ENCODE peak calls at places on chromosomes 6 and 20, in five cellular contexts. B, G, C, N and Y are unnamed samples.
A peak's percentile ranks its signal among the peaks of the same experiment; 100 is the strongest.

GRCh38 chr6:79463721-79464120 is 73.5 kb downstream of the LCA5 start:
- DNase-seq in G (no peak), N (no peak), B (no peak), C (no peak), Y (peak; percentile 6)

GRCh38 chr20:13525225-13525940 is 113.3 kb downstream of the TASP1 start:
- DNase-seq in B (no peak), N (no peak), C (no peak), G (no peak), Y (peak; percentile 62)

GRCh38 chr20:18719426-18719825 is 94.2 kb upstream of the SCP2D1 start:
- DNase-seq in C (no peak), G (no peak), N (no peak), B (no peak), Y (peak; percentile 42)

GRCh38 chr20:46365483-46366215 is 40.8 kb downstream of the ELMO2 start:
- DNase-seq in G (no peak), C (no peak), B (no peak), N (no peak), Y (no peak)

GRCh38 chr6:34005845-34006644 is 139.8 kb downstream of the GRM4 start:
- DNase-seq in C (no peak), B (no peak), N (no peak), G (no peak), Y (no peak)

GRCh38 chr6:31609519-31610406 is 5.3 kb upstream of the AIF1 start:
- DNase-seq in N (no peak), C (no peak), B (no peak), G (no peak), Y (no peak)

GRCh38 chr6:163965426-163966348 is 551.2 kb downstream of the QKI start:
- DNase-seq in G (peak; percentile 29), N (no peak), B (no peak), C (no peak), Y (peak; percentile 33)

GRCh38 chr6:7135755-7136154 is 28.0 kb downstream of the RREB1 start:
- DNase-seq in B (no peak), N (no peak), C (no peak), G (no peak), Y (no peak)

GRCh38 chr20:40583195-40583594 is 105.8 kb downstream of the MAFB start:
- DNase-seq in C (no peak), N (no peak), B (no peak), G (peak; percentile 36), Y (no peak)